ENCODE peak calls at places on chromosomes 6 and 20, in ten cellular contexts. X, B, F, G, K, P, J, A, E and W are unnamed samples.

GRCh38 chr6:13436691-13437568 is 50.5 kb downstream of the GFOD1 start:
- DNase-seq in X (no peak), B (no peak), F (no peak), G (no peak), K (no peak), P (no peak), J (no peak), A (no peak), E (no peak), W (no peak)

GRCh38 chr20:41214202-41214601 is 76.9 kb downstream of the PLCG1 start:
- DNase-seq in X (no peak), B (no peak), F (no peak), G (no peak), K (no peak), P (no peak), J (no peak), A (no peak), E (no peak), W (peak; percentile 56)

GRCh38 chr6:7165736-7166296 is 58.1 kb downstream of the RREB1 start:
- DNase-seq in X (no peak), B (no peak), F (no peak), G (no peak), K (no peak), P (no peak), J (no peak), A (no peak), E (no peak), W (peak; percentile 69)

GRCh38 chr6:148177589-148178233 is 164.9 kb upstream of the SASH1 start:
- DNase-seq in X (peak; percentile 21), B (no peak), F (peak; percentile 71), G (peak; percentile 68), K (peak; percentile 75), P (peak; percentile 70), J (peak; percentile 71), A (peak; percentile 54), E (peak; percentile 76), W (peak; percentile 74)

GRCh38 chr20:62583424-62583920 is 58.8 kb upstream of the SLCO4A1 start:
- DNase-seq in X (no peak), B (no peak), F (no peak), G (no peak), K (no peak), P (no peak), J (no peak), A (no peak), E (no peak), W (no peak)

GRCh38 chr6:151058021-151058733 is 181.6 kb upstream of the AKAP12 start:
- DNase-seq in X (no peak), B (no peak), F (no peak), G (no peak), K (no peak), P (no peak), J (no peak), A (no peak), E (no peak), W (no peak)

GRCh38 chr6:3651698-3652229 is 99.7 kb downstream of the PXDC1 start:
- DNase-seq in X (no peak), B (no peak), F (no peak), G (no peak), K (no peak), P (no peak), J (no peak), A (no peak), E (no peak), W (no peak)

GRCh38 chr6:122400121-122400450 is 634 bp downstream of the HSF2 start:
- DNase-seq in X (peak; percentile 42), B (no peak), F (peak; percentile 69), G (no peak), K (no peak), P (no peak), J (peak; percentile 24), A (no peak), E (peak; percentile 30), W (no peak)

GRCh38 chr6:91659881-91660280 is 1073.0 kb upstream of the MAP3K7 start:
- DNase-seq in X (no peak), B (no peak), F (no peak), G (no peak), K (no peak), P (no peak), J (no peak), A (no peak), E (no peak), W (peak; percentile 27)

GRCh38 chr20:32018269-32019155 is 8.3 kb downstream of the CCM2L start:
- DNase-seq in X (peak; percentile 16), B (no peak), F (no peak), G (no peak), K (peak; percentile 74), P (peak; percentile 38), J (peak; percentile 69), A (peak; percentile 67), E (no peak), W (peak; percentile 49)

GRCh38 chr6:125749864-125750691 is 646 bp downstream of the HEY2 start:
- DNase-seq in X (peak; percentile 53), B (no peak), F (peak; percentile 63), G (no peak), K (no peak), P (no peak), J (peak; percentile 43), A (peak; percentile 62), E (peak; percentile 33), W (peak; percentile 40)

GRCh38 chr6:156658186-156658585 is 119.0 kb upstream of the ARID1B start:
- DNase-seq in X (no peak), B (no peak), F (no peak), G (peak; percentile 80), K (no peak), P (no peak), J (peak; percentile 41), A (no peak), E (no peak), W (no peak)

GRCh38 chr6:16318538-16318937 is 80.2 kb downstream of the GMPR start:
- DNase-seq in X (peak; percentile 61), B (peak; percentile 23), F (no peak), G (peak; percentile 90), K (no peak), P (no peak), J (no peak), A (no peak), E (peak; percentile 67), W (no peak)
- H3K4me1 ChIP-seq in X (peaks cover 70% of the 10 kb centered on the region), B (peaks cover 11% of the 10 kb centered on the region), F (peaks cover 57% of the 10 kb centered on the region), G (peaks cover 24% of the 10 kb centered on the region), K (peaks cover 53% of the 10 kb centered on the region), P (peaks cover 34% of the 10 kb centered on the region), J (peaks cover 46% of the 10 kb centered on the region), A (no peaks in the 10 kb centered on the region), E (peaks cover 50% of the 10 kb centered on the region), W (peaks cover 12% of the 10 kb centered on the region)

GRCh38 chr6:163872335-163872734 is 457.8 kb downstream of the QKI start:
- DNase-seq in X (no peak), B (no peak), F (no peak), G (peak; percentile 98), K (no peak), P (no peak), J (no peak), A (no peak), E (no peak), W (no peak)
- H3K27ac ChIP-seq in X (no peak overlapping the region), B (no peak overlapping the region), F (no peak overlapping the region), G (no peak overlapping the region), K (no peak overlapping the region), P (no peak overlapping the region), J (no peak overlapping the region), A (no peak overlapping the region), E (no peak overlapping the region), W (no peak overlapping the region)

DNA sequence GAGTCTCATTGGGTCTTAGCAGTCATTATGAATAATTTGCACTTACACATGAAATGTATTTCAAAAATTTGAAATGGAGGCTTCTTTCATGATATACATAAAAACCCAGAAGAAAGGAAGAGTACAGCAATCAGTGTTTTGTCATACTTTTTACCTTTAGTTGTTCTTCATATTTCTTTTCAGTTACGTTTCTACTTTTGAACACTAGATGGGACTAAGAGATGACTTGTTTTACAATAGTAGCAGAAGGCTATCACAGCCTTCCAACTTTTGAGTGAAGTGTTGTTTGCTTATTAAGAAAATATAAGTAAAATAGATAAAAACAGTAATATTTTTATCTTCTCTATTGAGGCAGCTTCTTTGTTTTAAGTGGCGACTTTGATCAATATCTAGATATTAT is 58.1 kb downstream of the L3MBTL3 start:
- DNase-seq in X (no peak), B (no peak), F (no peak), G (peak; percentile 13), K (no peak), P (no peak), J (no peak), A (no peak), E (no peak), W (no peak)
- TF ChIP-seq CTCF in X (no peak), B (no peak), F (no peak), G (peak; percentile 33), K (no peak), P (no peak), J (peak; percentile 3), A (no peak), E (no peak), W (no peak)

GRCh38 chr6:154737424-154737823 is 4.2 kb downstream of the SCAF8 start:
- DNase-seq in X (no peak), B (no peak), F (no peak), G (no peak), K (no peak), P (no peak), J (no peak), A (no peak), E (no peak), W (no peak)
- H3K4me1 ChIP-seq in X (peaks cover 78% of the 10 kb centered on the region), B (peaks cover 2% of the 10 kb centered on the region), F (peaks cover 78% of the 10 kb centered on the region), G (no peaks in the 10 kb centered on the region), K (peaks cover 65% of the 10 kb centered on the region), P (peaks cover 82% of the 10 kb centered on the region), J (peaks cover 81% of the 10 kb centered on the region), A (no peaks in the 10 kb centered on the region), E (peaks cover 25% of the 10 kb centered on the region), W (peaks cover 53% of the 10 kb centered on the region)

DNA sequence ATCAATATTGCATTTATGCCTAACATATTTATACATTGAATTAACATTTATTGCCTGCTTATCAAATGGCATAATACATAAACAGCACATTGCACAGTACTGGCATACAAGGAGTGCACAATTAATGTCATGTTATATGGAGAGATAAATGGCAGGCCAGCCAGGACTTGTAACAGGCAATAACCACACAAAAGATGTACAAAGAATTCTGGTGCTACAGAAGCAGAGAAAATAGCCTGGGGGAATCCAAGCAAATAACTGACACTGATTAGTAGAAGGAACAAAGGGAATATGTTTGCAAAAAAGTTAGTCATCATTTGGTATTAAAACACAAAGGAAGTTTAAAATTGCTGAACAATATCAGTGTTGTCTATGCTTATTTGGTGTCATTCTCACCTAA is 27.3 kb downstream of the COL21A1 start:
- DNase-seq in X (no peak), B (no peak), F (no peak), G (no peak), K (no peak), P (no peak), J (no peak), A (no peak), E (no peak), W (no peak)
- H3K27ac ChIP-seq in X (no peak overlapping the region), B (no peak overlapping the region), F (no peak overlapping the region), G (no peak overlapping the region), K (no peak overlapping the region), P (no peak overlapping the region), J (no peak overlapping the region), A (no peak overlapping the region), E (no peak overlapping the region), W (no peak overlapping the region)

DNA sequence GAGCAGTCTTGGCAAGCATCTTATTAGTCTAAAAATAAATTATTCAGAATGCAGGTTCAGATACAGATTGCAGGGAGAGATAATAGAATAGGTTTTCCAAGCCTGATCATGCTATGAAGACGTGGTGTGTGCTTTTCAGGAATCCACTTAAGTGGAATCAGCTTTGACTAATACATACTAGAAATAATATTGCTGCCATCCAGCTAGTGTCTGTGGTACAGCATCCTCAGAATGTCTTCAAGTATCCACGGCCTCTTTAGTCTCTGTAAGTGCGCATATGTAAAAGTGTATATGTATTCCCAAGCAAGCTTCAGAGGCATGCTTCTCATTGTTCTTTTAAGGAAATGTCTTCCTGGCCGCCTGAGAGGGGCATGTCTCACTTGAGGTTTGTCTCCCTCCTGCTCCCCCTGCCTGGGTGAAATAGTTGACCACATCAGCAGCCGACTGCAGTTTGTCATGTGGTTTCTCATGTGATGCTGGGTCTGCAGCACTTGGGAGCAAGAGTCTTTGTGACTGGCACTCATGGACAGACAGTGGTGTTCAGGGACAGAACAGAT is 150.9 kb downstream of the PRL start:
- DNase-seq in X (no peak), B (no peak), F (no peak), G (peak; percentile 78), K (no peak), P (no peak), J (peak; percentile 37), A (no peak), E (no peak), W (peak; percentile 6)
- TF ChIP-seq CTCF in X (no peak), B (no peak), F (no peak), G (peak; percentile 43), K (peak; percentile 23), P (peak; percentile 46), J (peak; percentile 62), A (no peak), E (no peak), W (peak; percentile 8)